ENCODE peak calls at places on chromosomes 4 and X, in eight cellular contexts. O is HCT116, H is GM23338, I is K562, Q is HepG2, K is Panc1, L is upper lobe of left lung, S is GM12878. Y is an unnamed sample.

GRCh38 chr4:148391056-148391455 is 51.2 kb downstream of the NR3C2 start:
- ATAC-seq in K (no peak), H (no peak), L (no peak), Q (no peak), O (no peak), S (no peak), I (no peak), Y (no peak)

GRCh38 chr4:165336743-165337142 is 9.3 kb downstream of the MSMO1 start:
- ATAC-seq in Q (no peak), K (no peak), S (no peak), L (no peak), O (no peak), I (no peak), H (no peak), Y (no peak)

GRCh38 chrX:45068555-45068954 is 132.1 kb downstream of the DIPK2B start:
- ATAC-seq in H (no peak), S (no peak), K (no peak), I (peak; percentile 50), L (no peak), O (no peak), Q (no peak), Y (no peak)

GRCh38 chrX:49273181-49273727 is 3.7 kb downstream of the PPP1R3F start:
- ATAC-seq in O (no peak), Q (no peak), I (no peak), K (no peak), L (no peak), H (no peak), S (no peak), Y (no peak)

GRCh38 chrX:15384304-15384703 is at the start of gene VEGFD:
- ATAC-seq in K (no peak), I (no peak), O (no peak), Q (peak; percentile 88), L (no peak), S (no peak), H (peak; percentile 42), Y (peak; percentile 51)

GRCh38 chrX:41734530-41734929 is 10.5 kb downstream of the GPR82 start:
- ATAC-seq in H (peak; percentile 53), S (peak; percentile 63), L (no peak), O (peak; percentile 67), Q (peak; percentile 59), K (no peak), I (peak; percentile 81), Y (no peak)

GRCh38 chr4:53484911-53485459 is 106.3 kb downstream of the LNX1 start:
- ATAC-seq in I (no peak), S (no peak), Q (no peak), O (no peak), K (no peak), L (no peak), H (no peak), Y (peak; percentile 35)

GRCh38 chrX:17499512-17499911 is 124.5 kb downstream of the NHS start:
- ATAC-seq in H (peak; percentile 76), Q (no peak), I (no peak), L (no peak), S (no peak), K (no peak), O (no peak), Y (no peak)

GRCh38 chr4:168812806-168813205 is 197.2 kb downstream of the CBR4 start:
- ATAC-seq in L (no peak), S (no peak), H (peak; percentile 48), Q (no peak), K (no peak), I (no peak), O (no peak), Y (no peak)

GRCh38 chr4:183987987-183988392 is 82.9 kb downstream of the STOX2 start:
- ATAC-seq in O (peak; percentile 94), I (peak; percentile 95), S (no peak), Q (peak; percentile 48), L (peak; percentile 93), K (peak; percentile 94), H (peak; percentile 79), Y (peak; percentile 90)
- TF ChIP-seq POLR2AphosphoS5 in O (no peak), I (no peak), S (no peak), Q (no peak), L (peak; percentile 81), K (no peak), H (no peak), Y (peak; percentile 87)

DNA sequence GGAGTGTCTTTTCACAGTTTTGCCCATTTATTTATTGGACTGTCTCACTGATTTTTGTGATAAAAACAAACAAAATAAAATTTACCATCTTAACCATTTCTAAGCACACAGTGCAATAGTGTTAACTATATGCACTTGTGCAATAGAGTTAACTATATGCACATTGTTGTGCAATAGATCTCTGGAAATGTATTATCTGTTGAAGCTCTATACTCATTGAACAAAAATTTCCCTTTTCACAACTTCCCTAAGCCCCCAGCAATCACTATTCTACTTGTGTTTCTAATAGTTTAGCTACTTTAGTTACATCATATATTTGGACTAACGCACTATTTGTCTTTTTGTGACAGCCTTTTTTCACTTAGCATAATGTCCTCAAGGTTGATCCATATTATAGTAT is 59.7 kb upstream of the BEX4 start:
- ATAC-seq in O (no peak), H (no peak), S (no peak), I (no peak), Q (no peak), L (no peak), K (no peak), Y (no peak)
- H3K27ac ChIP-seq in O (no peak overlapping the region), H (no peak overlapping the region), S (no peak overlapping the region), I (no peak overlapping the region), Q (no peak overlapping the region), L (no peak overlapping the region), K (no peak overlapping the region), Y (no peak overlapping the region)

DNA sequence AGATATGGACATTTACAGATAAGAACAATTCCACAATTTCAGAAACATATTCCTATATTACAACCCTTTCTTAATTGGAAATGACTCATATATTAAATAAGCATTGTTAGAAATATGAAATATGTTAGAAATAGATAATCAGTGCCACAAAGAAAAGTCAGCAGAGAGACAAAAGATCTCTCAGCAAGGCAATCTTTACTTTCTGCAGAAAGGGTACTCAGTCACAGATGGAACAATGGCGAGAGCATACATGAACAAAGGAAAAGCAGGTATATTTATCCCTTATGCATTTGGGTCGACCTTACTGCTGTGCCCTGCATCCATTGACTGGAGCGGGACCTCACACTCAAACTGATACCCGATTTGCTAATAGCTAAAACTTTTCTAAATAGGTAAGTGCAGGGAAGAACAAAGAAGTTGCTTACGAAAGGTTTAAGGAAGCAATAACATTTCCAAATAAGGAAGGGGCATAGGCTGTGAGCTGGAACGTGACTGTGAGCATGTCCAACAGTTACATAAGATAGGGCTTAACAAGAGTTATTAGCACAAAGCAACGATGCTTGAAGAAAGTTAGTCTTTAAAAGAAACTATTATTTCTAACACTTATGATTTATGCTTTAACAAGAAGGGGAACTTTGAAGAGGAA is 40.8 kb downstream of the MGARP start:
- ATAC-seq in H (no peak), I (no peak), K (no peak), Q (no peak), L (no peak), S (no peak), O (no peak), Y (no peak)
- TF ChIP-seq POLR2AphosphoS5 in H (no peak), I (no peak), K (no peak), Q (no peak), L (no peak), S (no peak), O (no peak), Y (no peak)

GRCh38 chr4:74934016-74934821 is 1.3 kb downstream of the PARM1 start:
- ATAC-seq in O (no peak), I (no peak), S (peak; percentile 23), L (peak; percentile 51), Q (no peak), H (peak; percentile 39), K (peak; percentile 62), Y (no peak)
- H3K27ac ChIP-seq in O (no peak overlapping the region), I (no peak overlapping the region), S (peak overlapping the region; percentile 20), L (peak overlapping the region; percentile 76), Q (no peak overlapping the region), H (no peak overlapping the region), K (no peak overlapping the region), Y (peak overlapping the region; percentile 81)

GRCh38 chr4:38866973-38867477 is 581 bp upstream of the FAM114A1 start:
- ATAC-seq in H (no peak), K (no peak), I (peak; percentile 52), O (no peak), L (no peak), S (no peak), Q (no peak), Y (no peak)
- TF ChIP-seq POLR2AphosphoS5 in H (no peak), K (no peak), I (no peak), O (no peak), L (no peak), S (no peak), Q (no peak), Y (no peak)

DNA sequence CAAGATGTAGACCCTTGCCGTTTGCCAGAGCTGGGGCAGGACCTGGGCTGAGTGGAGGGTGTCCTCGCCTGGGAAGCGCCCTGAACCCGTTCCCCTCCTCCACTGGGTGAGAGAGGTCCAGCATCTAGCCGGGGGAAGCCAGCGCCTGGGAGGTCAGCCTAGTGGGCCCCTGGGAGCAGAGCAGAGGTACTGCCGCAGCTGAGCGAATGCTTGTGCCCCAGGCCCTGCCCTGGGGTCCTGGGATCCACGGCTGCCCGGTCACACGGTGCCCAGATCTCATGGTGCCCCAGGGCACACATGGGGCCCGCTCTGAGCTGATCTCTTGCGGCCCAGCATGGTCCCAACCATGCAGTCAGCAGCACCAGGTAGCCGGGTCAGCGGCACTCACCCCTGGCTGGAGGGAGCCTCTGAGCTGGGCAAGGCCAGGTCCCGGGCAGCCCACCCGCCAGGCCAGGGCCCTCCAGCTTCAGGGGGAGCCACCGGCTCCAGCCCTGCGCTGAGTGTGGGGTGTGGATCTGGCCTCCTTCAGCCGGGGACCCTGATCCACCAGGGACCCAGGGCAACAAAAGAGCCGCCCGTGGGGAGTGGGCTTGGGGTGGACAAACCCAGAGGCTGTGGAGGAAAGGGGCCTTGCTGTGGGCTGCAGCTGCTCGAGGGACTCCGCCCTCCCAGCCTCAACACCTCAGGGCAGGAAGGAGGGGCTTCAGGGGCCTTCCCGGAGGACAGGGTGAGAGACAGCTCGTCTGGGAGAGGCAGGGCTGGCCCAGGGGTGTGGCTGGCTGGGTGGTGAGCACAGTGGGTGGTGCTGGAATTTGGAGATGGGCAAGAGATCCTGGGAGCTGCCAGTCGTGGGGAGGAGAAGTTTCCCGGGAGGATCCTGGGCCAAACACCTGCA is 4.1 kb upstream of the CPLX1 start:
- ATAC-seq in S (no peak), O (no peak), Q (no peak), L (no peak), I (no peak), H (no peak), K (no peak), Y (no peak)
- H3K27ac ChIP-seq in S (no peak overlapping the region), O (no peak overlapping the region), Q (no peak overlapping the region), L (no peak overlapping the region), I (no peak overlapping the region), H (no peak overlapping the region), K (no peak overlapping the region), Y (no peak overlapping the region)

DNA sequence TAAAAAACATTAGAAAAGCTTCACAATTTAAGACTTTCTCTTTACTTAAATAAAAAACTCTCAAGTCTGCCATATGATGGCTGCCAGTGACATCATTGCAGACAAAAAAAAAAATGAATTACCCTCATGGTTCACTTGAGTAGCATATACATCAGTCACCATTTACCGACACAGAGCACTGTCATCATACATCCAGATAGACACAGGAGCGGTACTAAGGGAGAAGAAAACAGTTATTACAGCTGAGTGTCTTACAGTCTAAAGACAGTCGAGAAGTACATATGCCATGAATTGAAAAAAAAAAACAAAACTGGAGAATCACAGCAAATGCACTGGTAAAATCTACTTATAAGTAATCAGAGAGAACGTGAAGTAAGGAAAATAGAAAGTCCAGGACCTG is 405.7 kb upstream of the GALNT7 start:
- ATAC-seq in S (no peak), K (no peak), H (no peak), O (no peak), Q (no peak), L (no peak), I (no peak), Y (no peak)
- TF ChIP-seq POLR2AphosphoS5 in S (no peak), K (no peak), H (no peak), O (no peak), Q (no peak), L (no peak), I (no peak), Y (no peak)